ENCODE peak calls at places on chromosomes 3 and 15, in eight cellular contexts. N, Y, X, S, J, D, E and K are unnamed samples.

GRCh38 chr3:187968883-187969580 is 184.9 kb upstream of the LPP start:
- DNase-seq in N (peak; percentile 62), Y (no peak), X (no peak), S (peak; percentile 59), J (peak; percentile 14), D (no peak), E (no peak), K (no peak)

GRCh38 chr15:78415284-78415683 is 22.7 kb upstream of the IREB2 start:
- DNase-seq in N (no peak), Y (no peak), X (no peak), S (peak; percentile 18), J (peak; percentile 43), D (no peak), E (peak; percentile 55), K (no peak)

GRCh38 chr15:55344206-55344605 is 25.2 kb downstream of the PIGB start:
- DNase-seq in N (no peak), Y (no peak), X (no peak), S (peak; percentile 43), J (no peak), D (no peak), E (peak; percentile 63), K (peak; percentile 79)

GRCh38 chr15:51307811-51308210 is 30.6 kb downstream of the CYP19A1 start:
- DNase-seq in N (no peak), Y (no peak), X (no peak), S (no peak), J (no peak), D (no peak), E (no peak), K (peak; percentile 14)

GRCh38 chr3:119304201-119304713 is 10.1 kb downstream of the ARHGAP31 start:
- DNase-seq in N (peak; percentile 73), Y (no peak), X (no peak), S (peak; percentile 85), J (no peak), D (no peak), E (no peak), K (no peak)

GRCh38 chr3:169026543-169027181 is 636.9 kb downstream of the MECOM start:
- DNase-seq in N (peak; percentile 92), Y (no peak), X (no peak), S (peak; percentile 97), J (peak; percentile 77), D (no peak), E (no peak), K (no peak)

GRCh38 chr3:151198849-151199248 is 4.2 kb downstream of the GPR171 start:
- DNase-seq in N (no peak), Y (no peak), X (no peak), S (no peak), J (no peak), D (no peak), E (no peak), K (no peak)

GRCh38 chr3:48984648-48985047 is 5.4 kb upstream of the P4HTM start:
- DNase-seq in N (peak; percentile 27), Y (no peak), X (no peak), S (no peak), J (no peak), D (no peak), E (no peak), K (no peak)

GRCh38 chr15:68966996-68967395 is 36.7 kb downstream of the SPESP1 start:
- DNase-seq in N (no peak), Y (no peak), X (no peak), S (no peak), J (no peak), D (no peak), E (no peak), K (no peak)

GRCh38 chr3:72892081-72892763 is 4.4 kb downstream of the GXYLT2 start:
- DNase-seq in N (peak; percentile 94), Y (no peak), X (no peak), S (peak; percentile 92), J (peak; percentile 38), D (no peak), E (no peak), K (peak; percentile 33)

GRCh38 chr15:72421484-72421883 is 23.4 kb downstream of the TMEM202 start:
- DNase-seq in N (peak; percentile 34), Y (no peak), X (no peak), S (no peak), J (no peak), D (no peak), E (no peak), K (no peak)

GRCh38 chr3:11546657-11547302 is 96.9 kb downstream of the VGLL4 start:
- DNase-seq in N (no peak), Y (no peak), X (no peak), S (no peak), J (no peak), D (peak; percentile 18), E (no peak), K (no peak)

DNA sequence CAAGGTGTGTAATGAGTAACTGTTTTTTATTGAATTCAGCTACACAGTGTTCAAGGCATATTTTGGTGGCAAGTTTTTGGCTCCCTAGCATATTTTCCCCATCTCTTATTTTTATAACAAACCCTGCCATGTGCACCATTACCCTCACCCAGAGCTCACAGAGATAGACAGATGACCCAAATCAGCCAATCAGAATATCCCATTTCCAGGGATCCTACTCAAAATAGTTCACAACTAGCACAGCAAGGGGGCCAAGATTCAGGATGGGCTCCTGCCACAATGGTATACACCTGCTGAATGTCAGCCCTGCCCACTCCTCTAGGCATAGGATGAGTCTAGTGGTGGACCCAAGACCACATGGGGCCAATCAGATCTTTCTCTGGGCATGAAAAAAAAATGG is 78.8 kb upstream of the SETMAR start:
- DNase-seq in N (no peak), Y (no peak), X (no peak), S (no peak), J (no peak), D (no peak), E (no peak), K (no peak)
- H3K27ac ChIP-seq in N (no peak overlapping the region), Y (no peak overlapping the region), X (no peak overlapping the region), S (no peak overlapping the region), J (no peak overlapping the region), D (no peak overlapping the region), E (no peak overlapping the region), K (no peak overlapping the region)

GRCh38 chr15:39447431-39447830 is 133.4 kb upstream of the THBS1 start:
- DNase-seq in N (no peak), Y (no peak), X (no peak), S (peak; percentile 42), J (no peak), D (no peak), E (no peak), K (no peak)
- H3K27ac ChIP-seq in N (no peak overlapping the region), Y (no peak overlapping the region), X (no peak overlapping the region), S (no peak overlapping the region), J (no peak overlapping the region), D (no peak overlapping the region), E (no peak overlapping the region), K (no peak overlapping the region)

GRCh38 chr15:80475572-80475971 is 71.4 kb downstream of the ARNT2 start:
- DNase-seq in N (no peak), Y (no peak), X (no peak), S (no peak), J (no peak), D (no peak), E (no peak), K (no peak)

GRCh38 chr15:80474751-80475295 is 70.6 kb downstream of the ARNT2 start:
- DNase-seq in N (no peak), Y (no peak), X (no peak), S (peak; percentile 95), J (no peak), D (no peak), E (no peak), K (no peak)

GRCh38 chr15:80474224-80474619 is 70.0 kb downstream of the ARNT2 start:
- DNase-seq in N (no peak), Y (no peak), X (no peak), S (peak; percentile 47), J (no peak), D (no peak), E (no peak), K (no peak)

GRCh38 chr15:80478075-80478474 is 73.9 kb downstream of the ARNT2 start:
- DNase-seq in N (peak; percentile 73), Y (no peak), X (no peak), S (peak; percentile 93), J (no peak), D (no peak), E (no peak), K (no peak)

GRCh38 chr15:80476036-80476435 is 71.9 kb downstream of the ARNT2 start:
- DNase-seq in N (no peak), Y (no peak), X (no peak), S (peak; percentile 58), J (no peak), D (no peak), E (no peak), K (no peak)
- H3K27ac ChIP-seq in N (no peak overlapping the region), Y (no peak overlapping the region), X (no peak overlapping the region), S (no peak overlapping the region), J (no peak overlapping the region), D (no peak overlapping the region), E (no peak overlapping the region), K (no peak overlapping the region)

DNA sequence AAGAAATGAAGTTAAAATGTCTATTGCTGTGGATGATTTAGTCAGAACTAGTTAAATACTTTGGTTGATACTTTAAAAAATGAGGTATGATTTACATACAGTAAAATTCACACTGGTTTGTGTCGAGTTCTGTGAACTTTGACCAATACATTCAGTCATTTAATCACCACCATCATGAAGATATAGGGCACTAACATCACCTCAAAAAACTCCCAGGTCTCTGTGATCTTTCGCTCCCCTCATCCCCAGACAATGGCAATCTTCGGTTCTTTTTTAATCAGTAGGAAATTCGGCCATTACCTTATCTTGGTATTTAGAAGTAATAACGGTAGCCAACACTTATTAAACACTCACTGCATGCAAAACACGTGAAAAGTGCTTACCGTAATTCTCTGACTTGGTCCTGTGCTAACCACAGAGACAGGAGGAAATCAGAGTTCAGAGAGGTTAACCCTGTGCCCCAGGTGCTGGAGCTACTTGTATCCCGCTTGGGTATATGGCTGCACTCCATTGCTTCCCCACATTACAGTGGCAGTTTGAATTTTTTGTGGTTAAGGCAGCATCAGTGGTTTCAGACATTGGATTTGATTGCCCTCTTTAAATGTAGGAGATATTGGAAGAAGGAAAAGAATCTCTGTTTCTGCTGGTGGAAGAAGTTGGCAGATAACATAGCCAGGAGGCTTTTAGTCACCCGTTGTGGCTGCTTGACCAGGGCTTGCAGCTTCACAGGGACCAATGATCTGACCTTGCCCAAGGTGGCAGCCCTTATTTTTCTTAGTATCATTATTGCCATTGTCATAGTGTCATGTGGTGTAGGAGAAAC is 4.2 kb downstream of the PLCL2 start:
- DNase-seq in N (no peak), Y (no peak), X (no peak), S (no peak), J (no peak), D (no peak), E (no peak), K (no peak)
- H3K27ac ChIP-seq in N (no peak overlapping the region), Y (no peak overlapping the region), X (peak overlapping the region; percentile 17), S (no peak overlapping the region), J (no peak overlapping the region), D (peak overlapping the region; percentile 44), E (no peak overlapping the region), K (no peak overlapping the region)

GRCh38 chr3:139202226-139202958 is 141.4 kb upstream of the MRPS22 start:
- DNase-seq in N (no peak), Y (no peak), X (peak; percentile 20), S (no peak), J (peak; percentile 28), D (no peak), E (peak; percentile 61), K (no peak)
- H3K27ac ChIP-seq in N (no peak overlapping the region), Y (no peak overlapping the region), X (no peak overlapping the region), S (no peak overlapping the region), J (no peak overlapping the region), D (no peak overlapping the region), E (no peak overlapping the region), K (no peak overlapping the region)

GRCh38 chr3:43363621-43364266 is 77.4 kb downstream of the SNRK start:
- DNase-seq in N (peak; percentile 51), Y (no peak), X (peak; percentile 78), S (no peak), J (no peak), D (no peak), E (no peak), K (no peak)
- H3K27ac ChIP-seq in N (no peak overlapping the region), Y (no peak overlapping the region), X (peak overlapping the region; percentile 61), S (peak overlapping the region; percentile 5), J (no peak overlapping the region), D (no peak overlapping the region), E (no peak overlapping the region), K (no peak overlapping the region)